ENCODE peak calls at places on chromosomes 4 and X, in four cellular contexts. V is uterus, Y is ovary, W is right lobe of liver. G is an unnamed sample.

GRCh38 chrX:150753968-150754367 is 60.8 kb downstream of the MTMR1 start:
- DNase-seq in V (no peak), Y (no peak), W (no peak), G (no peak)

GRCh38 chr4:62531731-62532130 is 1331.6 kb downstream of the ADGRL3 start:
- DNase-seq in V (no peak), Y (no peak), W (no peak), G (no peak)

GRCh38 chr4:83316459-83317170 is 18.0 kb downstream of the HPSE start:
- DNase-seq in W (no peak), Y (no peak), V (no peak), G (no peak)

GRCh38 chrX:43949669-43950068 is 23.5 kb downstream of the NDP start:
- DNase-seq in W (peak; percentile 61), Y (no peak), V (no peak), G (no peak)

GRCh38 chr4:18798123-18798522 is 776.6 kb upstream of the LCORL start:
- DNase-seq in W (no peak), Y (no peak), V (no peak), G (no peak)

GRCh38 chr4:81446634-81447033 is 25.1 kb downstream of the RASGEF1B start:
- DNase-seq in V (no peak), Y (no peak), W (no peak), G (no peak)

GRCh38 chrX:18640686-18641085 is 31.2 kb downstream of the RS1 start:
- DNase-seq in V (no peak), Y (no peak), W (no peak), G (no peak)

GRCh38 chr4:102726068-102726467 is 34.7 kb downstream of the MANBA start:
- DNase-seq in Y (no peak), V (no peak), W (no peak), G (no peak)

GRCh38 chr4:159003420-159004253 is 99.2 kb upstream of the RAPGEF2 start:
- DNase-seq in Y (no peak), W (no peak), V (no peak), G (no peak)

GRCh38 chrX:38817004-38817703 is 15.9 kb downstream of the MID1IP1 start:
- DNase-seq in Y (peak; percentile 68), W (peak; percentile 52), V (peak; percentile 71), G (no peak)

GRCh38 chr4:105605493-105605892 is 53.1 kb downstream of the ARHGEF38 start:
- DNase-seq in W (no peak), V (no peak), Y (no peak), G (no peak)

GRCh38 chrX:131703646-131704045 is 159.8 kb downstream of the OR13H1 start:
- DNase-seq in Y (no peak), V (peak; percentile 19), W (no peak), G (no peak)

GRCh38 chr4:116358633-116359222 is 726.6 kb downstream of the TRAM1L1 start:
- DNase-seq in Y (no peak), W (no peak), V (no peak), G (peak; percentile 69)

GRCh38 chrX:68647156-68647957 is at the start of gene STARD8:
- DNase-seq in W (no peak), Y (peak; percentile 25), V (peak; percentile 34), G (peak; percentile 40)

GRCh38 chr4:7359302-7360063 is 75.2 kb downstream of the PSAPL1 start:
- DNase-seq in V (no peak), Y (peak; percentile 31), W (no peak), G (no peak)

GRCh38 chr4:37793562-37793961 is 32.9 kb upstream of the PGM2 start:
- DNase-seq in Y (no peak), W (no peak), V (no peak), G (no peak)

GRCh38 chrX:43106009-43106408 is 328.0 kb upstream of the PPP1R2C start:
- DNase-seq in V (no peak), Y (no peak), W (no peak), G (no peak)

GRCh38 chrX:51407520-51408409 is 75.1 kb downstream of the NUDT10 start:
- DNase-seq in Y (no peak), V (no peak), W (peak; percentile 45), G (no peak)

DNA sequence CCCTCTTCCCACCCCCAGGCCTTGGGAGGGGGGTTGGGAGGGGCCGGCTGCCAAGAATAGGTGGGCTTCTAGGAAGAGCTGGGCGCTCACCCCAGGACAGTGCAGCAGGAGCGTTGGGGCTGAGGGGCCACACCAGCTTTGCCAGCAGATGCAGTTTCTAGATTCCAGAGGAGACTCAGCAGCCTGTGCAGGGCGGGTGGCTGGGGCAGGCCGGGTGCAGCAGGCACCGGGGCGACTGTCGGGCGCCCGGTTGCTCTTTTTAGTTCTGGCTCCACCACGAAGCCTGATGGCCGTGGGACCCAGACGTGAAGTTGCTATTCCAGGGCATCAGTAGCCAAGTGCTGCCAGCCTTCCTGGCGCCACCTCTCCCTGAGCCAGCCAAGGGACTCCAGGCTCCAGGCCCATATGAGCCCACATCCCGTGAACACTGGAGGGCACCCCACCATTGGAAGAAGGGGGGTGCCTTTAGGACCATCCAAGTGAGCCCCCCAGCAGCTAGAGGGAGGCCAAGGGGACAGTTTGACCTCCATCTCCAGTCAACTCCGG is 5.8 kb downstream of the SSR4 start:
- DNase-seq in Y (no peak), V (no peak), W (no peak), G (no peak)
- TF ChIP-seq POLR2A in Y (no peak), V (no peak), W (no peak), G (no peak)

GRCh38 chr4:87390931-87391782 is at the start of gene HSD17B11:
- DNase-seq in Y (peak; percentile 88), V (peak; percentile 96), W (peak; percentile 96), G (peak; percentile 87)
- TF ChIP-seq POLR2A in Y (peak; percentile 61), V (peak; percentile 80), W (peak; percentile 78), G (peak; percentile 42)

GRCh38 chrX:70476934-70477733 is 32.5 kb downstream of the DLG3 start:
- DNase-seq in W (no peak), V (peak; percentile 58), Y (peak; percentile 60), G (peak; percentile 39)
- TF ChIP-seq POLR2A in W (no peak), V (no peak), Y (no peak), G (no peak)

GRCh38 chr4:84324303-84324702 is 174.8 kb downstream of the NKX6-1 start:
- DNase-seq in Y (no peak), W (no peak), V (no peak), G (no peak)

GRCh38 chr4:84327526-84327925 is 171.6 kb downstream of the NKX6-1 start:
- DNase-seq in V (no peak), Y (no peak), W (no peak), G (no peak)

GRCh38 chr4:84324850-84325249 is 174.2 kb downstream of the NKX6-1 start:
- DNase-seq in W (no peak), V (no peak), Y (no peak), G (no peak)

GRCh38 chr4:84325625-84326024 is 173.5 kb downstream of the NKX6-1 start:
- DNase-seq in W (no peak), Y (no peak), V (no peak), G (no peak)
- TF ChIP-seq POLR2A in W (no peak), Y (no peak), V (no peak), G (no peak)

GRCh38 chr4:187020681-187021080 is 297.0 kb upstream of the FAT1 start:
- DNase-seq in W (no peak), V (no peak), Y (no peak), G (no peak)

GRCh38 chr4:187017156-187017555 is 293.5 kb upstream of the FAT1 start:
- DNase-seq in W (no peak), V (no peak), Y (no peak), G (no peak)

GRCh38 chr4:187019896-187020295 is 296.2 kb upstream of the FAT1 start:
- DNase-seq in Y (no peak), V (no peak), W (no peak), G (no peak)

GRCh38 chr4:187021436-187022205 is 298.0 kb upstream of the FAT1 start:
- DNase-seq in W (no peak), V (no peak), Y (no peak), G (no peak)

GRCh38 chr4:187016101-187016500 is 292.4 kb upstream of the FAT1 start:
- DNase-seq in W (no peak), Y (no peak), V (no peak), G (no peak)
- TF ChIP-seq POLR2A in W (no peak), Y (no peak), V (no peak), G (no peak)

G was measured in stomach.